ENCODE peak calls at places on chromosomes 16 and 17, in seven cellular contexts. L is uterus; K is ovary; B is cardiac muscle cell; A is CD8-positive, alpha-beta T cell; N is tibial nerve; R is HepG2. O is an unnamed sample.
A peak's percentile ranks its signal among the peaks of the same experiment; 100 is the strongest.

GRCh38 chr17:29085223-29085622 is 42.3 kb downstream of the PIPOX start:
- DNase-seq in L (no peak), K (no peak), B (no peak), A (no peak), N (no peak), R (no peak), O (no peak)

GRCh38 chr17:12592941-12593340 is 72.7 kb upstream of the MYOCD start:
- DNase-seq in L (no peak), K (no peak), B (no peak), A (no peak), N (no peak), R (no peak), O (no peak)

GRCh38 chr17:78341559-78342437 is 18.1 kb downstream of the SOCS3 start:
- DNase-seq in L (peak; percentile 77), K (peak; percentile 88), B (peak; percentile 89), A (no peak), N (peak; percentile 66), R (no peak), O (peak; percentile 86)

GRCh38 chr16:78594191-78594590 is 494.7 kb downstream of the WWOX start:
- DNase-seq in L (no peak), K (no peak), B (no peak), A (no peak), N (no peak), R (no peak), O (no peak)

GRCh38 chr17:64420143-64420670 is 28.7 kb upstream of the MILR1 start:
- DNase-seq in L (no peak), K (no peak), B (peak; percentile 88), A (peak; percentile 27), N (no peak), R (peak; percentile 81), O (peak; percentile 82)

GRCh38 chr17:34706029-34706428 is 126.6 kb downstream of the TMEM132E start:
- DNase-seq in L (no peak), K (no peak), B (peak; percentile 30), A (no peak), N (no peak), R (no peak), O (no peak)

GRCh38 chr16:56275076-56275475 is 83.8 kb downstream of the GNAO1 start:
- DNase-seq in L (no peak), K (no peak), B (no peak), A (no peak), N (no peak), R (no peak), O (peak; percentile 50)

GRCh38 chr16:57824880-57825279 is 22.6 kb upstream of the KIFC3 start:
- DNase-seq in L (no peak), K (no peak), B (no peak), A (no peak), N (no peak), R (peak; percentile 73), O (no peak)

GRCh38 chr17:35467824-35468223 is 19.3 kb upstream of the SLFN13 start:
- DNase-seq in L (no peak), K (no peak), B (no peak), A (peak; percentile 36), N (no peak), R (no peak), O (no peak)

GRCh38 chr17:46832945-46833839 is 14.7 kb upstream of the WNT3 start:
- DNase-seq in L (no peak), K (no peak), B (peak; percentile 52), A (no peak), N (no peak), R (peak; percentile 57), O (no peak)

GRCh38 chr17:39600469-39601009 is 7.2 kb downstream of the NEUROD2 start:
- DNase-seq in L (no peak), K (no peak), B (no peak), A (no peak), N (no peak), R (no peak), O (no peak)

GRCh38 chr17:48198950-48199541 is 91.5 kb downstream of the SNX11 start:
- DNase-seq in L (no peak), K (no peak), B (no peak), A (no peak), N (no peak), R (no peak), O (peak; percentile 66)

GRCh38 chr17:70139449-70139993 is 29.8 kb upstream of the KCNJ2 start:
- DNase-seq in L (no peak), K (no peak), B (no peak), A (no peak), N (no peak), R (no peak), O (no peak)

GRCh38 chr16:67164599-67165061 is at the start of gene HSF4:
- DNase-seq in L (no peak), K (peak; percentile 75), B (peak; percentile 46), A (no peak), N (no peak), R (peak; percentile 52), O (no peak)

GRCh38 chr17:80461527-80462166 is 14.8 kb downstream of the NPTX1 start:
- DNase-seq in L (no peak), K (no peak), B (no peak), A (no peak), N (no peak), R (no peak), O (no peak)

DNA sequence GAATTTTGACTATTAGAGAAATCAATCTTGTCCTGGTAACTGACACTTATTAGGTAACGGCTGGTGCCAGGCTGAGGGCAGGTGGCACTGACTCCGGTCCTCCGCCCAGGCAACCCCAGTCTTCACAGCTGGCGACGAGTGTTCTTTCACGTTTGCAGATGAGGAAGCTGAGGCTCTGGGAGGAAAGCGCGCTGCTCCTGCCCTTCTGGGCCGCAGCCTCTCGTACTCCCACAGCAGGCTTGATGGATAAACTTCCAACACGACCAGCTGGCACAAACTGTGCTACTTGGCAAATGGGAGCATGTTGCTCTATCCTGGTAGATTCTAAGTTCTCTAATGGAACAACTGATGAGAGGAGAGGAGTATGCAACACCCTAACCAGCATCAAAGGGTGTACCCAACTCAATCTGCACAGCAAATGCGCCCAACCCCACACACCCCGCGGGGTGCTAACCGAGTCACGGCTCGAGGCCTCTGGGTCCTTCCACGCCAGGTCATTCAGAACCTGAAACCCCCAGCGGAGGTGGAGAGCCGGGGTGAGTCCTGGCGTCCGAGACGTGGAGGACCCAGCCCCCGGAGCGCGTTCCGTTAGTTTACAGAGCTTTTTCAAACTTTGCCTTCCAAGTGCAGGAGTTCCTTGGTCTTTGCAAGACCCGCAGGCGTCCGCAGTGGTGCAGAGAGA is 477 bp upstream of the SLC47A1 start:
- DNase-seq in L (no peak), K (no peak), B (no peak), A (no peak), N (no peak), R (no peak), O (no peak)
- H3K4me3 ChIP-seq in L (peak overlapping the region; percentile 52), K (peak overlapping the region; percentile 50), B (peak overlapping the region; percentile 60), A (no peak overlapping the region), N (peak overlapping the region; percentile 47), R (peak overlapping the region; percentile 91), O (no peak overlapping the region)

DNA sequence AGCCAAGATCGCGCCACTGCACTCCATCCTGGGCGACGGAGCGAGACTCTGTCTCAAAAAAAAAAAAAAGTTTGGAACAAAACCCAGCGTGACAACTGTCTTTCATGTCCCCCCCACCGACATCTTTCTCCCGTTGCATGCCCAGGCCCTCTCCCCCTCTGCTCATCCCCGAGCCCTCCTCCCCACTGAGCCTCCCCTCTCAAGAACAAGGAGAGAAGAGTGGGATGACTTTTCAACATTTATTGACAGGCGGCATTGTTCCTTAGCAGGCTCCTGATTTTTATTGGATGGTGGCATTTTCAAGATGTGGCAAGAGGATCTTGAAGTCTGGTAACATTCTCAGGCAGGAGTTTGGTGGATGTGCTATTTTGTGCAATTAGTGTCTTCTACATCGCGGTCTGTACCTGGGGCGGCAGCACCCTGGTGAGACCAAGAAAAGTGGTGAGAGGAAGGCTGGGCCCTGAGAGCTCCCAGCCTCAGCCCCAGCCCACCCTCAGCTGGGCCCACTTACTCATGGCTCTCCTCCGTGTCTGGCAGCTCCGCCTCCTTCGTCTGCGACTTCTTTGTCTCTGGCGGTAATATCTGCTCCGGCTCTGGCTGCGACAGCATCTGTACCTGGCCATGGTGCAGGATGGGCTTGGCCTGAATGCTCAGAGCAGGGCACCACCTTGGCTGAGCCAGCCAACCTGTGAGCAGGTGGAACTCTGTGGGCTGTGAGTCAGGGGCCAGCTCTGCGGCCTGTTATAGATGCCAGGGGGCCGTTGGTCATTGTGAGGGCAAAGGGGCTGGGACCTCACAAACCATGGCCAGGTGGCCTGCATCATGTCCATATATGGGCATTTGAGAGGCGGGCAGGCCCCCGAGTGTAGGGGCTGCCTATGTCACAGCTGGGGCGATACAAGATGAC is at the start of gene PRM1:
- DNase-seq in L (no peak), K (no peak), B (no peak), A (no peak), N (no peak), R (no peak), O (no peak)
- H3K27ac ChIP-seq in L (no peak within 1 kb of the TSS), K (no peak within 1 kb of the TSS), B (no peak within 1 kb of the TSS), A (no peak within 1 kb of the TSS), N (no peak within 1 kb of the TSS), R (peak within 1 kb of the TSS; percentile 97), O (no peak within 1 kb of the TSS)

GRCh38 chr17:9987779-9988585 is 82.9 kb upstream of the RCVRN start:
- DNase-seq in L (no peak), K (no peak), B (peak; percentile 58), A (peak; percentile 26), N (no peak), R (peak; percentile 18), O (no peak)

GRCh38 chr17:9982159-9982558 is 77.1 kb upstream of the RCVRN start:
- DNase-seq in L (no peak), K (no peak), B (no peak), A (no peak), N (no peak), R (peak; percentile 2), O (no peak)

GRCh38 chr17:9984768-9985167 is 79.7 kb upstream of the RCVRN start:
- DNase-seq in L (no peak), K (no peak), B (no peak), A (no peak), N (no peak), R (no peak), O (no peak)

GRCh38 chr17:9986754-9987382 is 81.8 kb upstream of the RCVRN start:
- DNase-seq in L (no peak), K (no peak), B (no peak), A (no peak), N (no peak), R (no peak), O (no peak)

GRCh38 chr17:9985622-9986021 is 80.6 kb upstream of the RCVRN start:
- DNase-seq in L (no peak), K (no peak), B (no peak), A (no peak), N (no peak), R (no peak), O (no peak)
- H3K4me1 ChIP-seq in L (no peaks in the 10 kb centered on the region), K (no peaks in the 10 kb centered on the region), B (no peaks in the 10 kb centered on the region), A (no peaks in the 10 kb centered on the region), N (peaks cover 14% of the 10 kb centered on the region), R (no peaks in the 10 kb centered on the region), O (no peaks in the 10 kb centered on the region)

DNA sequence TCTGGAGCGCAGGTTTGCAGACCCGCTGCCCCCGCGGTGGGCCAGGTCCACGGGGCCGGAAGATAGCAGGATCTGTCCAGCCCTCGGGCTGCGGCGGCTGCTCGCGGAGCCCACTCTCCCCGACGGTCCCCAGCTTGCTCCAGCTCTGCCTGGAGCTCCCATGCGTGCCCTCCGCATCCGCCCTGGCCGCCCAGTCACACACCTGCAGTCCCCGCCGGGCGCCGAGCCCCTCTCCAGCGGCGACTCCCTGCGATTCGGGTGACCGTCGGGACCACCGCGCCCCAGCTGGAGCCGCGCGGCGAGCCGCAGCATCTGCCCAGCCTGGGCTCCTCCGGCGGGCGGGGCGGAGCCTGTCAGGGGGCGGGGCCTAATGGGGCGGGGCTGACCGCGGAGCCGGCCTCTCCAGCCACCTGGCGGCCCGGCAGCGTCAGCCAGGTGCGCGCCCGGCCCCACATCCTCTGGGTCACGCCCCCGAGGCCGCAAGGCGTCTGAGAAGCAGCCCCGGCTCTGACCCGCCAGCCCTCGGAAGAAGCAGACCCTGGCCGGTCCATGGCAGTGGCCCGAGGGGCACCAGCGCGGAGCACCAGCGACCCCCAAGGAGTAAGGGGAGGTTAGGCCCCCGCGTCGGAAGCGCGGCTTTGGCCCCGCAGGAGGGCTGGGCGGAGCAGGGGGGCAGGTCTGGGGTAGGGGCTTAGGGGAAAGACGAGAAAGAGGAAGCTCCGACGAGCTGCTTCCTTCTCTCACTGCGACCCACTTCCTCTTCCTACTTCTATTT is at the start of gene PIK3R5:
- DNase-seq in L (no peak), K (no peak), B (no peak), A (peak; percentile 76), N (no peak), R (no peak), O (no peak)
- H3K4me3 ChIP-seq in L (peak within 1 kb of the TSS; percentile 14), K (peak within 1 kb of the TSS; percentile 18), B (peak within 1 kb of the TSS; percentile 23), A (peak within 1 kb of the TSS; percentile 97), N (peak within 1 kb of the TSS; percentile 62), R (no peak within 1 kb of the TSS), O (no peak within 1 kb of the TSS)